ENCODE peak calls at places on chromosome 14, in five cellular contexts. One of them, this sample, is unnamed.

GRCh38 chr14:61891251-61891650 is 129.0 kb downstream of the SNAPC1 start:
- DNase-seq in stimulated activated CD4-positive, alpha-beta T cell treated with anti-CD3 and anti-CD28 coated beads, TNF-alpha, amount 100 ng/mL, for 48 hours: no peak
- DNase-seq in D341Med: no peak
- DNase-seq in NCI-H1694 treated with DMSO at 0.1 percent for 48 hours: peak
- DNase-seq in T follicular helper cell: no peak
- DNase-seq in this sample: no peak

GRCh38 chr14:92924247-92924646 is 1.3 kb downstream of the CHGA start:
- DNase-seq in stimulated activated CD4-positive, alpha-beta T cell treated with anti-CD3 and anti-CD28 coated beads, TNF-alpha, amount 100 ng/mL, for 48 hours: no peak
- DNase-seq in D341Med: no peak
- DNase-seq in T follicular helper cell: no peak
- DNase-seq in NCI-H1694 treated with DMSO at 0.1 percent for 48 hours: no peak
- DNase-seq in this sample: no peak

GRCh38 chr14:50334211-50334610 is 22.1 kb downstream of the DMAC2L start:
- DNase-seq in T follicular helper cell: no peak
- DNase-seq in stimulated activated CD4-positive, alpha-beta T cell treated with anti-CD3 and anti-CD28 coated beads, TNF-alpha, amount 100 ng/mL, for 48 hours: no peak
- DNase-seq in NCI-H1694 treated with DMSO at 0.1 percent for 48 hours: no peak
- DNase-seq in D341Med: no peak
- DNase-seq in this sample: no peak

GRCh38 chr14:31622060-31622459 is 60.9 kb downstream of the NUBPL start:
- DNase-seq in D341Med: no peak
- DNase-seq in T follicular helper cell: no peak
- DNase-seq in stimulated activated CD4-positive, alpha-beta T cell treated with anti-CD3 and anti-CD28 coated beads, TNF-alpha, amount 100 ng/mL, for 48 hours: no peak
- DNase-seq in NCI-H1694 treated with DMSO at 0.1 percent for 48 hours: no peak
- DNase-seq in this sample: no peak

GRCh38 chr14:91297081-91297711 is 52.7 kb upstream of the GPR68 start:
- DNase-seq in T follicular helper cell: no peak
- DNase-seq in stimulated activated CD4-positive, alpha-beta T cell treated with anti-CD3 and anti-CD28 coated beads, TNF-alpha, amount 100 ng/mL, for 48 hours: no peak
- DNase-seq in NCI-H1694 treated with DMSO at 0.1 percent for 48 hours: no peak
- DNase-seq in D341Med: no peak
- DNase-seq in this sample: no peak

GRCh38 chr14:95784137-95784536 is 70.2 kb upstream of the TCL1A start:
- DNase-seq in NCI-H1694 treated with DMSO at 0.1 percent for 48 hours: no peak
- DNase-seq in T follicular helper cell: no peak
- DNase-seq in stimulated activated CD4-positive, alpha-beta T cell treated with anti-CD3 and anti-CD28 coated beads, TNF-alpha, amount 100 ng/mL, for 48 hours: no peak
- DNase-seq in D341Med: no peak
- DNase-seq in this sample: no peak

GRCh38 chr14:99232406-99233214 is 39.4 kb downstream of the BCL11B start:
- DNase-seq in D341Med: no peak
- DNase-seq in stimulated activated CD4-positive, alpha-beta T cell treated with anti-CD3 and anti-CD28 coated beads, TNF-alpha, amount 100 ng/mL, for 48 hours: no peak
- DNase-seq in T follicular helper cell: no peak
- DNase-seq in NCI-H1694 treated with DMSO at 0.1 percent for 48 hours: no peak
- DNase-seq in this sample: no peak

GRCh38 chr14:95185452-95186392 is 28.4 kb upstream of the DICER1 start:
- DNase-seq in stimulated activated CD4-positive, alpha-beta T cell treated with anti-CD3 and anti-CD28 coated beads, TNF-alpha, amount 100 ng/mL, for 48 hours: no peak
- DNase-seq in T follicular helper cell: no peak
- DNase-seq in D341Med: no peak
- DNase-seq in NCI-H1694 treated with DMSO at 0.1 percent for 48 hours: no peak
- DNase-seq in this sample: no peak

GRCh38 chr14:20712900-20713299 is 24.3 kb downstream of the ANG start:
- DNase-seq in T follicular helper cell: no peak
- DNase-seq in stimulated activated CD4-positive, alpha-beta T cell treated with anti-CD3 and anti-CD28 coated beads, TNF-alpha, amount 100 ng/mL, for 48 hours: no peak
- DNase-seq in D341Med: no peak
- DNase-seq in NCI-H1694 treated with DMSO at 0.1 percent for 48 hours: no peak
- DNase-seq in this sample: no peak

GRCh38 chr14:102764220-102764671 is 13.0 kb upstream of the TRAF3 start:
- DNase-seq in T follicular helper cell: no peak
- DNase-seq in D341Med: peak
- DNase-seq in stimulated activated CD4-positive, alpha-beta T cell treated with anti-CD3 and anti-CD28 coated beads, TNF-alpha, amount 100 ng/mL, for 48 hours: no peak
- DNase-seq in NCI-H1694 treated with DMSO at 0.1 percent for 48 hours: no peak
- DNase-seq in this sample: no peak

GRCh38 chr14:91509083-91509877 is 830 bp downstream of the PPP4R3A start:
- DNase-seq in NCI-H1694 treated with DMSO at 0.1 percent for 48 hours: no peak
- DNase-seq in stimulated activated CD4-positive, alpha-beta T cell treated with anti-CD3 and anti-CD28 coated beads, TNF-alpha, amount 100 ng/mL, for 48 hours: peak
- DNase-seq in D341Med: peak
- DNase-seq in T follicular helper cell: no peak
- DNase-seq in this sample: peak

GRCh38 chr14:52277552-52277951 is 10.1 kb downstream of the PTGDR start:
- DNase-seq in stimulated activated CD4-positive, alpha-beta T cell treated with anti-CD3 and anti-CD28 coated beads, TNF-alpha, amount 100 ng/mL, for 48 hours: no peak
- DNase-seq in T follicular helper cell: no peak
- DNase-seq in D341Med: no peak
- DNase-seq in NCI-H1694 treated with DMSO at 0.1 percent for 48 hours: no peak
- DNase-seq in this sample: no peak

GRCh38 chr14:36162267-36162666 is 14.3 kb downstream of the PTCSC3 start:
- DNase-seq in D341Med: no peak
- DNase-seq in T follicular helper cell: no peak
- DNase-seq in stimulated activated CD4-positive, alpha-beta T cell treated with anti-CD3 and anti-CD28 coated beads, TNF-alpha, amount 100 ng/mL, for 48 hours: no peak
- DNase-seq in NCI-H1694 treated with DMSO at 0.1 percent for 48 hours: no peak
- DNase-seq in this sample: no peak

GRCh38 chr14:90864741-90865140 is 48.5 kb upstream of the TTC7B start:
- DNase-seq in D341Med: no peak
- DNase-seq in stimulated activated CD4-positive, alpha-beta T cell treated with anti-CD3 and anti-CD28 coated beads, TNF-alpha, amount 100 ng/mL, for 48 hours: no peak
- DNase-seq in T follicular helper cell: no peak
- DNase-seq in NCI-H1694 treated with DMSO at 0.1 percent for 48 hours: no peak
- DNase-seq in this sample: no peak

GRCh38 chr14:59657769-59658168 is 81.2 kb upstream of the CCDC175 start:
- DNase-seq in NCI-H1694 treated with DMSO at 0.1 percent for 48 hours: no peak
- DNase-seq in T follicular helper cell: no peak
- DNase-seq in stimulated activated CD4-positive, alpha-beta T cell treated with anti-CD3 and anti-CD28 coated beads, TNF-alpha, amount 100 ng/mL, for 48 hours: no peak
- DNase-seq in D341Med: no peak
- DNase-seq in this sample: no peak

GRCh38 chr14:105386581-105387529 is 11.5 kb upstream of the TEX22 start:
- DNase-seq in stimulated activated CD4-positive, alpha-beta T cell treated with anti-CD3 and anti-CD28 coated beads, TNF-alpha, amount 100 ng/mL, for 48 hours: no peak
- DNase-seq in NCI-H1694 treated with DMSO at 0.1 percent for 48 hours: no peak
- DNase-seq in T follicular helper cell: no peak
- DNase-seq in D341Med: no peak
- DNase-seq in this sample: no peak

GRCh38 chr14:79285263-79285662 is 926.0 kb downstream of the DIO2 start:
- DNase-seq in D341Med: no peak
- DNase-seq in stimulated activated CD4-positive, alpha-beta T cell treated with anti-CD3 and anti-CD28 coated beads, TNF-alpha, amount 100 ng/mL, for 48 hours: no peak
- DNase-seq in NCI-H1694 treated with DMSO at 0.1 percent for 48 hours: no peak
- DNase-seq in T follicular helper cell: no peak
- DNase-seq in this sample: no peak

GRCh38 chr14:81767266-81767987 is 233.8 kb upstream of the SEL1L start:
- DNase-seq in D341Med: no peak
- DNase-seq in stimulated activated CD4-positive, alpha-beta T cell treated with anti-CD3 and anti-CD28 coated beads, TNF-alpha, amount 100 ng/mL, for 48 hours: no peak
- DNase-seq in T follicular helper cell: no peak
- DNase-seq in NCI-H1694 treated with DMSO at 0.1 percent for 48 hours: no peak
- DNase-seq in this sample: no peak

GRCh38 chr14:100769035-100769939 is 42.6 kb downstream of the DLK1 start:
- DNase-seq in T follicular helper cell: no peak
- DNase-seq in D341Med: peak
- DNase-seq in NCI-H1694 treated with DMSO at 0.1 percent for 48 hours: no peak
- DNase-seq in stimulated activated CD4-positive, alpha-beta T cell treated with anti-CD3 and anti-CD28 coated beads, TNF-alpha, amount 100 ng/mL, for 48 hours: no peak
- DNase-seq in this sample: no peak

GRCh38 chr14:99393059-99393655 is 87.5 kb downstream of the SETD3 start:
- DNase-seq in D341Med: peak
- DNase-seq in T follicular helper cell: no peak
- DNase-seq in NCI-H1694 treated with DMSO at 0.1 percent for 48 hours: peak
- DNase-seq in stimulated activated CD4-positive, alpha-beta T cell treated with anti-CD3 and anti-CD28 coated beads, TNF-alpha, amount 100 ng/mL, for 48 hours: peak
- DNase-seq in this sample: no peak

GRCh38 chr14:87999282-87999681 is 5.7 kb upstream of the GPR65 start:
- DNase-seq in T follicular helper cell: no peak
- DNase-seq in D341Med: no peak
- DNase-seq in NCI-H1694 treated with DMSO at 0.1 percent for 48 hours: no peak
- DNase-seq in stimulated activated CD4-positive, alpha-beta T cell treated with anti-CD3 and anti-CD28 coated beads, TNF-alpha, amount 100 ng/mL, for 48 hours: no peak
- DNase-seq in this sample: no peak

GRCh38 chr14:71165121-71165574 is 257.9 kb downstream of the PCNX1 start:
- DNase-seq in D341Med: no peak
- DNase-seq in T follicular helper cell: no peak
- DNase-seq in NCI-H1694 treated with DMSO at 0.1 percent for 48 hours: no peak
- DNase-seq in stimulated activated CD4-positive, alpha-beta T cell treated with anti-CD3 and anti-CD28 coated beads, TNF-alpha, amount 100 ng/mL, for 48 hours: no peak
- DNase-seq in this sample: peak

GRCh38 chr14:45526715-45527549 is 273.9 kb upstream of the MIS18BP1 start:
- DNase-seq in NCI-H1694 treated with DMSO at 0.1 percent for 48 hours: peak
- DNase-seq in stimulated activated CD4-positive, alpha-beta T cell treated with anti-CD3 and anti-CD28 coated beads, TNF-alpha, amount 100 ng/mL, for 48 hours: no peak
- DNase-seq in T follicular helper cell: no peak
- DNase-seq in D341Med: peak
- DNase-seq in this sample: peak

GRCh38 chr14:75487155-75487671 is 35.1 kb upstream of the BATF start:
- DNase-seq in stimulated activated CD4-positive, alpha-beta T cell treated with anti-CD3 and anti-CD28 coated beads, TNF-alpha, amount 100 ng/mL, for 48 hours: no peak
- DNase-seq in D341Med: no peak
- DNase-seq in T follicular helper cell: no peak
- DNase-seq in NCI-H1694 treated with DMSO at 0.1 percent for 48 hours: no peak
- DNase-seq in this sample: no peak

GRCh38 chr14:35851823-35852222 is 25.7 kb downstream of the BRMS1L start:
- DNase-seq in D341Med: no peak
- DNase-seq in NCI-H1694 treated with DMSO at 0.1 percent for 48 hours: no peak
- DNase-seq in T follicular helper cell: no peak
- DNase-seq in stimulated activated CD4-positive, alpha-beta T cell treated with anti-CD3 and anti-CD28 coated beads, TNF-alpha, amount 100 ng/mL, for 48 hours: no peak
- DNase-seq in this sample: no peak

GRCh38 chr14:56423591-56423991 is 156.0 kb upstream of the TMEM260 start:
- DNase-seq in stimulated activated CD4-positive, alpha-beta T cell treated with anti-CD3 and anti-CD28 coated beads, TNF-alpha, amount 100 ng/mL, for 48 hours: no peak
- DNase-seq in NCI-H1694 treated with DMSO at 0.1 percent for 48 hours: no peak
- DNase-seq in T follicular helper cell: no peak
- DNase-seq in D341Med: no peak
- DNase-seq in this sample: no peak

GRCh38 chr14:99035268-99035667 is 236.7 kb downstream of the BCL11B start:
- DNase-seq in D341Med: no peak
- DNase-seq in NCI-H1694 treated with DMSO at 0.1 percent for 48 hours: no peak
- DNase-seq in T follicular helper cell: no peak
- DNase-seq in stimulated activated CD4-positive, alpha-beta T cell treated with anti-CD3 and anti-CD28 coated beads, TNF-alpha, amount 100 ng/mL, for 48 hours: no peak
- DNase-seq in this sample: no peak

GRCh38 chr14:85532981-85533820 is 3.3 kb downstream of the FLRT2 start:
- DNase-seq in stimulated activated CD4-positive, alpha-beta T cell treated with anti-CD3 and anti-CD28 coated beads, TNF-alpha, amount 100 ng/mL, for 48 hours: no peak
- DNase-seq in NCI-H1694 treated with DMSO at 0.1 percent for 48 hours: peak
- DNase-seq in D341Med: peak
- DNase-seq in T follicular helper cell: no peak
- DNase-seq in this sample: peak

GRCh38 chr14:32728957-32729356 is 209.7 kb upstream of the NPAS3 start:
- DNase-seq in T follicular helper cell: no peak
- DNase-seq in stimulated activated CD4-positive, alpha-beta T cell treated with anti-CD3 and anti-CD28 coated beads, TNF-alpha, amount 100 ng/mL, for 48 hours: no peak
- DNase-seq in NCI-H1694 treated with DMSO at 0.1 percent for 48 hours: no peak
- DNase-seq in D341Med: no peak
- DNase-seq in this sample: no peak

This sample was measured in SK-N-DZ.